ENCODE peak calls at places on chromosomes 3 and 15, in four cellular contexts. One of them, this sample, is unnamed.

GRCh38 chr3:150135321-150135721 is 164.6 kb upstream of the PFN2 start:
- DNase-seq in mesendoderm: peak
- DNase-seq in GM04503: peak
- DNase-seq in pulmonary artery endothelial cell: no peak
- DNase-seq in this sample: no peak

GRCh38 chr3:72969766-72970165 is 26.8 kb upstream of the PPP4R2 start:
- DNase-seq in GM04503: no peak
- DNase-seq in pulmonary artery endothelial cell: no peak
- DNase-seq in mesendoderm: no peak
- DNase-seq in this sample: no peak

GRCh38 chr15:70559223-70559823 is 204.0 kb downstream of the UACA start:
- DNase-seq in GM04503: no peak
- DNase-seq in pulmonary artery endothelial cell: no peak
- DNase-seq in mesendoderm: no peak
- DNase-seq in this sample: no peak

GRCh38 chr15:49379996-49380395 is 43.0 kb upstream of the FGF7 start:
- DNase-seq in pulmonary artery endothelial cell: no peak
- DNase-seq in mesendoderm: no peak
- DNase-seq in GM04503: no peak
- DNase-seq in this sample: no peak

GRCh38 chr15:85941186-85941855 is 138.3 kb upstream of the AGBL1 start:
- DNase-seq in pulmonary artery endothelial cell: no peak
- DNase-seq in GM04503: no peak
- DNase-seq in mesendoderm: no peak
- DNase-seq in this sample: no peak

GRCh38 chr3:111923095-111923771 is 55.6 kb upstream of the ABHD10 start:
- DNase-seq in mesendoderm: no peak
- DNase-seq in GM04503: no peak
- DNase-seq in pulmonary artery endothelial cell: no peak
- DNase-seq in this sample: no peak

GRCh38 chr3:38650248-38650940 is 907 bp upstream of the SCN5A start:
- DNase-seq in mesendoderm: no peak
- DNase-seq in pulmonary artery endothelial cell: no peak
- DNase-seq in GM04503: no peak
- DNase-seq in this sample: no peak

GRCh38 chr3:134378384-134378783 is 4.1 kb upstream of the AMOTL2 start:
- DNase-seq in GM04503: no peak
- DNase-seq in pulmonary artery endothelial cell: no peak
- DNase-seq in mesendoderm: peak
- DNase-seq in this sample: no peak

GRCh38 chr3:109640146-109640652 is 302.9 kb upstream of the DPPA4 start:
- DNase-seq in GM04503: no peak
- DNase-seq in pulmonary artery endothelial cell: no peak
- DNase-seq in mesendoderm: no peak
- DNase-seq in this sample: no peak

GRCh38 chr3:66139415-66139814 is 81.4 kb upstream of the SLC25A26 start:
- DNase-seq in GM04503: no peak
- DNase-seq in pulmonary artery endothelial cell: no peak
- DNase-seq in mesendoderm: no peak
- DNase-seq in this sample: no peak

GRCh38 chr3:193831495-193832455 is 238.8 kb downstream of the OPA1 start:
- DNase-seq in GM04503: no peak
- DNase-seq in pulmonary artery endothelial cell: no peak
- DNase-seq in mesendoderm: no peak
- DNase-seq in this sample: no peak